ENCODE peak calls at places on chromosomes 2 and 18, in seven cellular contexts. Y, W, J, R, I, C and F are unnamed samples.

GRCh38 chr18:76824136-76824676 is 1.8 kb downstream of the ZNF236 start:
- DNase-seq in Y (no peak), W (no peak), J (no peak), R (peak), I (no peak), C (no peak), F (no peak)

GRCh38 chr2:128606837-128607236 is 288.2 kb upstream of the HS6ST1 start:
- DNase-seq in Y (no peak), W (peak), J (no peak), R (no peak), I (no peak), C (no peak), F (no peak)

GRCh38 chr2:2872713-2873449 is 504.7 kb downstream of the EIPR1 start:
- DNase-seq in Y (no peak), W (no peak), J (no peak), R (no peak), I (no peak), C (no peak), F (no peak)

GRCh38 chr2:181948227-181948626 is 37.4 kb upstream of the PPP1R1C start:
- DNase-seq in Y (no peak), W (no peak), J (no peak), R (no peak), I (no peak), C (no peak), F (no peak)

GRCh38 chr2:121017411-121017810 is 267.6 kb downstream of the TFCP2L1 start:
- DNase-seq in Y (no peak), W (no peak), J (no peak), R (no peak), I (no peak), C (no peak), F (no peak)

GRCh38 chr18:22250591-22250996 is 81.2 kb downstream of the GATA6 start:
- DNase-seq in Y (no peak), W (no peak), J (no peak), R (no peak), I (no peak), C (no peak), F (no peak)

GRCh38 chr2:13413989-13414388 is 697.3 kb downstream of the TRIB2 start:
- DNase-seq in Y (no peak), W (no peak), J (no peak), R (no peak), I (peak), C (no peak), F (no peak)

GRCh38 chr2:73823916-73824523 is 4.7 kb upstream of the STAMBP start:
- DNase-seq in Y (peak), W (no peak), J (peak), R (peak), I (peak), C (no peak), F (peak)

GRCh38 chr2:196233033-196233807 is 61.8 kb upstream of the STK17B start:
- DNase-seq in Y (peak), W (no peak), J (peak), R (peak), I (no peak), C (no peak), F (no peak)

GRCh38 chr18:61551586-61551985 is 218.4 kb downstream of the CDH20 start:
- DNase-seq in Y (peak), W (peak), J (peak), R (peak), I (peak), C (peak), F (peak)

GRCh38 chr18:27113358-27113757 is 71.8 kb downstream of the CHST9 start:
- DNase-seq in Y (no peak), W (no peak), J (no peak), R (no peak), I (no peak), C (no peak), F (no peak)

GRCh38 chr2:162888641-162889040 is 50.1 kb upstream of the KCNH7 start:
- DNase-seq in Y (no peak), W (no peak), J (peak), R (no peak), I (peak), C (no peak), F (no peak)

GRCh38 chr2:162885281-162886070 is 46.9 kb upstream of the KCNH7 start:
- DNase-seq in Y (no peak), W (no peak), J (no peak), R (no peak), I (no peak), C (no peak), F (no peak)

GRCh38 chr2:162887087-162887486 is 48.5 kb upstream of the KCNH7 start:
- DNase-seq in Y (no peak), W (no peak), J (no peak), R (no peak), I (no peak), C (no peak), F (no peak)

GRCh38 chr2:162887902-162888301 is 49.3 kb upstream of the KCNH7 start:
- DNase-seq in Y (no peak), W (no peak), J (no peak), R (no peak), I (no peak), C (no peak), F (no peak)

GRCh38 chr2:162890690-162891311 is 52.2 kb upstream of the KCNH7 start:
- DNase-seq in Y (peak), W (no peak), J (peak), R (peak), I (peak), C (no peak), F (peak)
- H3K4me2 ChIP-seq in Y (no peak), W (no peak), J (no peak), R (no peak), I (no peak), C (no peak), F (no peak)

DNA sequence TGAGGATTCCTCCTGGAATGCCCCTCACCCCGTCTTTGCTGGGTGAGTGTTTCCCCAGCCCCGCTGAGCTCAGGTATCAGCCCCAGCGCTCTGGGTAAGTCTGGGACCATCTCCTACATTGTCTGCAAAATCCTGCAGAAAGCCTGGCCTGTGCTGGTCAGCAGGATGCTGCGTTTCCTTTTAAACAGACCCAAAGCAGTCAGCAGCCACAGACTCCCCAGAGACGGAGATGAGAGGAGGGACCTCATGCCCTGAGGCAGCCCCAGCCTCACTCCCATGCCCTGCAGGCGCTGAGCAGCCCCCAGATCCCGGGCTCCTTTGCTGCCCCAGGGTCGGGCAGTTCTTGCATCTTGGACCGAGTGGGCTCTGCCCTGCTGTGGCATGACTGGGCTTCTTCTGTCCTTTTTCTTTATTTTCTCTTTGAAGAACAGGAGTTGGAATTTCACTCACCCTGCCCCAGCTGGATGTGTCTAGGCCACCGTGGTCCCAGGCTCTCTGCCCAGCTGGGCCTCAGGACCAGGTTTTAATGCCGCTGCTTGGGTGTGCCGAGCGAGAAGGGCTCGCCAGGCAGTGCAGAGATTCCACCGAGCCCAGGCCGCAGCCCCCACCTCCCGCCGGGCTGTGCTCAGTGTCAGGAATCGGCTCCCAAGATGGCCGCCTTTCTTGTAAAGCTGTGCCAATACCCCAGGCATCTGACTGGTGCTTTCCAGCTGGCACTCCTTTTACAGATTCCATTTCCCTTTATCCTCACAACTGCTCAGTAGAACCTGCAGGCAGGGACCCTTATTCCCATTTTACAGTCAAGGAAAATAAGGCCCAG is 43.6 kb downstream of the ODC1 start:
- DNase-seq in Y (no peak), W (no peak), J (no peak), R (peak), I (no peak), C (no peak), F (no peak)
- H3K27ac ChIP-seq in Y (no peak), W (no peak), J (peak), R (no peak), I (no peak), C (no peak), F (no peak)

GRCh38 chr18:50287028-50287440 is 458 bp downstream of the CXXC1 start:
- DNase-seq in Y (no peak), W (no peak), J (no peak), R (no peak), I (no peak), C (no peak), F (no peak)
- H2BK5ac ChIP-seq in Y (no peak), W (no peak), J (no peak), R (no peak), I (no peak), C (no peak), F (no peak)

DNA sequence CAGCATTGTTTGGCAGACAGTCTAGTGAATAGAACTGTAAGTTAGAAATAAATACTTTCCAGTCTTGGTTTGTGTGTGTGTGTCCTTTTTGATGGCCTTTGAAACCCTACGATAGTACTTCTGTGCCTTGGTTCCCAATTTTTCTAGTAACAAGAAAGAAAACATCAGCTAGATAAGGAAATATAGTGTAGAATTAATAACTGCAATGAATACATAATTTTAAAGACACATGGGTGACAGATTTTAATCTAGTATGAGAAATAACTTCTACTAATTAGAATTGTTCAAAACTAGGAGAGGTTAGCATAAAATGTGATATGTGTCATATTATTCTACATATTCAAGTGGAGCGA is 44.5 kb upstream of the NEMP2 start:
- DNase-seq in Y (no peak), W (no peak), J (no peak), R (no peak), I (no peak), C (no peak), F (no peak)
- H3K4me2 ChIP-seq in Y (no peak), W (no peak), J (no peak), R (no peak), I (no peak), C (no peak), F (no peak)

GRCh38 chr2:126979604-126980003 is 80.9 kb downstream of the TEX51 start:
- DNase-seq in Y (no peak), W (no peak), J (no peak), R (no peak), I (no peak), C (no peak), F (no peak)
- H3K27ac ChIP-seq in Y (no peak), W (no peak), J (no peak), R (no peak), I (no peak), C (no peak), F (no peak)

GRCh38 chr2:222250313-222250712 is 48.5 kb downstream of the PAX3 start:
- DNase-seq in Y (no peak), W (no peak), J (no peak), R (no peak), I (no peak), C (no peak), F (no peak)
- H2BK5ac ChIP-seq in Y (no peak), W (no peak), J (no peak), R (no peak), I (no peak), C (no peak), F (no peak)